ENCODE peak calls at places on chromosomes 6 and 20, in four cellular contexts. T, A, B and W are unnamed samples.

GRCh38 chr6:106519460-106520394 is 109.6 kb downstream of the RTN4IP1 start:
- DNase-seq in T (no peak), A (no peak), B (peak; percentile 98), W (peak; percentile 34)

GRCh38 chr20:50278684-50279531 is 88.3 kb downstream of the CEBPB start:
- DNase-seq in T (no peak), A (no peak), B (no peak), W (no peak)

GRCh38 chr6:99434702-99435530 is 9.8 kb upstream of the PNISR start:
- DNase-seq in T (no peak), A (no peak), B (peak; percentile 16), W (peak; percentile 24)

GRCh38 chr6:170087946-170088348 is 202.9 kb downstream of the DLL1 start:
- DNase-seq in T (no peak), A (peak; percentile 9), B (no peak), W (peak; percentile 80)

GRCh38 chr6:168200571-168201134 is 118.9 kb downstream of the DACT2 start:
- DNase-seq in T (no peak), A (no peak), B (no peak), W (no peak)

GRCh38 chr6:108751851-108752732 is 96.1 kb upstream of the ARMC2 start:
- DNase-seq in T (no peak), A (no peak), B (no peak), W (no peak)

GRCh38 chr6:149043476-149044130 is 273.9 kb upstream of the TAB2 start:
- DNase-seq in T (no peak), A (peak; percentile 73), B (no peak), W (no peak)

GRCh38 chr6:20845592-20845991 is 311.3 kb downstream of the CDKAL1 start:
- DNase-seq in T (no peak), A (no peak), B (no peak), W (no peak)

GRCh38 chr6:118923035-118923434 is 11.9 kb downstream of the MCM9 start:
- DNase-seq in T (no peak), A (no peak), B (no peak), W (no peak)

GRCh38 chr20:3163099-3164042 is 3.7 kb upstream of the FASTKD5 start:
- DNase-seq in T (no peak), A (no peak), B (no peak), W (no peak)

GRCh38 chr20:59159822-59160740 is 3.5 kb upstream of the ZNF831 start:
- DNase-seq in T (no peak), A (no peak), B (no peak), W (no peak)

GRCh38 chr6:147834377-147834776 is 325.9 kb downstream of the SAMD5 start:
- DNase-seq in T (no peak), A (no peak), B (no peak), W (no peak)

GRCh38 chr20:14536738-14537137 is 199.3 kb upstream of the FLRT3 start:
- DNase-seq in T (no peak), A (no peak), B (no peak), W (no peak)

DNA sequence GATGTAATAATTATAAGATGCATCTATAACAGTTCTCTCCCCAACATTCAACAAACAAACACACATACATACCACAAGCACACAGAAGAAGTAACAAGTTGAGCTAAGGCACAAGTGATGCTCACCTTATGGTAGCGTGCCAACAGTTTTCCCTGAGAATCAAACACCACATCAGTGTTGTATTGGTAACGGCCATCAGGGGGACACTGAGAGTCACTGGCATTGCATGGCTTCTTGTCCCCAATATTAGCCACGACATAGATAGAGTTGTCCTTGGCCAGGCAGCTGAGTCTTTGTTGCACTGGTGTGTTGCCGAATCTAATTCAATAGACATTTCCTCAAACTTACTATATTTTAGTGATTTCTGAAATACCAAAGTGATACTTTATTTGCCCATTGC is 14.8 kb upstream of the VNN1 start:
- DNase-seq in T (no peak), A (peak; percentile 16), B (no peak), W (no peak)
- TF ChIP-seq CTCF in T (no peak), A (peak; percentile 30), B (no peak), W (no peak)

DNA sequence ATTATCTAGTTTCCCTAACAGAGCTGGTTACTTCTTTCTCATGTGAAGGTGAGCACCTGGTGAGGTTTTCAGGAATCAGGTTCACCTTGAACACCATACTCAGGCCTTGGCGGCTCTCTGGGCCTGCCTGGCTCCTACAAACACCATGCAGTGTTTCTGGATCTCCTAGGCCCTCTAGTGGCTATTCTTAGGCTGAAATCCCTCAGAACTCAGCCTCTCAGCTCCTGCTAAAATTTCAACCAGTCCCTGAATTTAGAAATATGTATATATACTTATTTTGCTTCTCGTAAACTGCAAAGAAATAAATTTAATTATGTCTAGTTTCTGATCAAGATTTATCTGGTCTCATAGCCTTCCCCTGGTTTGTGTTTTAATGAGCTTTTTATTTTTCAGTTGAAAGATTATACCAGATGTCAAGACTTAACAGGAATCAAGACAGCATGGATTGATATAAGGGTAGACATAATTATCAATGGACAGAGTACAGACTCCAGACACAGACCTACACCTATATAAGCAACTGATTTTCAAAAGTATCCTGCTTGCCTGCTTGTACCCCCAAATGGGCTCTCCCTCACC is 55.9 kb downstream of the ANKEF1 start:
- DNase-seq in T (no peak), A (peak; percentile 39), B (peak; percentile 49), W (peak; percentile 20)
- TF ChIP-seq CTCF in T (no peak), A (peak; percentile 51), B (peak; percentile 89), W (peak; percentile 58)

GRCh38 chr6:136333824-136334464 is 44.3 kb upstream of the BCLAF1 start:
- DNase-seq in T (no peak), A (no peak), B (no peak), W (no peak)

GRCh38 chr6:136337606-136338005 is 48.0 kb upstream of the BCLAF1 start:
- DNase-seq in T (no peak), A (no peak), B (no peak), W (no peak)

GRCh38 chr6:136335736-136336362 is 46.2 kb upstream of the BCLAF1 start:
- DNase-seq in T (no peak), A (no peak), B (no peak), W (no peak)

GRCh38 chr6:136334465-136334846 is 44.8 kb upstream of the BCLAF1 start:
- DNase-seq in T (no peak), A (no peak), B (no peak), W (no peak)

DNA sequence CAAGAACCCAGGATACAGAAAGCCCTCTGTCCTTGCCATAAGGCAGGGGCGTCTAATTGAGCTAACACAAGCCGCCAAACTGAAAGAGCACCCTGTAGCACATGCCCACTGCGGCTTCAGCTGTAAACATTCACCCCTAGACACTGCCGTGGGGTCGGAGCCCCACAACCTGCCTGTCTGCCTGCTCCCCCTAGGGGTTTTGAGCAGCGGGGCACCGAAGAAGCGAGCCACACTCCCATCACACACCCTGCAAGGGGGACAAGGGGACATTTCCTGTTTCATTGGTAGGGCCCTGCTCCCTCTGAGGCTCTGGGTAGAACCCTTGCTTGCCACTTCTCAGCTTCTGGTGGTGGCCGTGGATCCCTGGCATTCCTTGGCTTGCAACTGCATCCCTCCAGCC is 45.2 kb upstream of the BCLAF1 start:
- DNase-seq in T (no peak), A (peak; percentile 59), B (no peak), W (no peak)
- TF ChIP-seq CTCF in T (peak; percentile 12), A (no peak), B (no peak), W (peak; percentile 18)

DNA sequence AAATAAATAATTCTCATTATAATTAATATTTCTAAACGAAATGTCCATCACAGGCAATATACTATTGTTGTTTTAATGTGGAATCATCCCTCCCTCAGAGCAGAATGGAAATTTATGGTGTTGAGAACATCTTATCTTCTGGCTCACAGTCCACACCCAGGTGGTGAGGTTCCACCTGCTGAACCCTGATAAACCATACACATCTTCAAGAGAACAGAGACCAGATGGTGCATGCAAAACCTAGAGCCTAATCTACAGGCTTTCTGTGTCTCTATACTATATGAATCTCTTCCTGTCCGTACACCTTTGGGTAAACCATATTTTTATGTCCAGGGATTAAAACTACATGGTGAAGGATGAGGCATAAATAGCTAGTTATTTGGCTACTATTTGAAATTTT is 52.3 kb upstream of the UFL1 start:
- DNase-seq in T (no peak), A (no peak), B (no peak), W (no peak)
- TF ChIP-seq CTCF in T (no peak), A (no peak), B (no peak), W (no peak)

DNA sequence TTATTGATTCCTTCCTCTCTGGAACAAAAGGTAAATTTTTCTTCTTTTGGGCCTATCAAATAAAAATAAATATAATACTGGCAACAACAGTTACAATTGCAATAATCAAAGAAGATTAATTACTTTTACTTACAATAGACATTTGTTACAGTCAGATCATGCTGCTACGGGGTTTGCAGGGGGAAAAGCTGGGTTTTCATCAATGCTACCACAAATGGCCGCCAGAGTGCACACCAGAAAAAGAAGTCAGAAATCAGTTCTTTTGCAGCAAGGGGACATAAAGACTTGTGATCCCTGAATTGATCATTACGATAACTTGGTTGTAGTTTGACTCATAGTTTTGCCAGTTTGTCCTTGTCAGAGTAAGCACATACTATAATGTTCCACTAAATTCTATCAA is 714.5 kb upstream of the EYS start:
- DNase-seq in T (no peak), A (peak; percentile 18), B (no peak), W (no peak)
- TF ChIP-seq CTCF in T (peak; percentile 37), A (no peak), B (peak; percentile 57), W (peak; percentile 6)

DNA sequence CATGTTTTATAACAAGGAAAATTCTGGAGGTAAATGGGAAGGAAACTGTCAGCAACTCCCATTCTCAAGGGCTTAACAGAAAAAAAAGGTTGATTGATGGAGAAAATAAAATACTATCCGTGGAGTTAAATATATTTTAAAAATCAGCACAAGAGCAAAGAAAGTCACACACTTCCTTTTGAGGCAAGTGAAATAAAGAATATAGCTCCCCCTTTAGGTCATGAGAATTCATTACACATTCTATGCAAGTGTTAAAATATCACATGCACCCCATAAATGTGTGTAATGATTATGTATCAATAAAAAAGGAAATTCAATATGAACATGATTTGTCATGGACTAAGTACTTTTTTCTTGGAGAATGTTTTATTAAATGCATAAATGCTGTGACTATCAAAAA is 349.2 kb downstream of the TPBG start:
- DNase-seq in T (no peak), A (no peak), B (no peak), W (peak; percentile 32)
- TF ChIP-seq CTCF in T (peak; percentile 57), A (peak; percentile 45), B (no peak), W (peak; percentile 42)

GRCh38 chr20:1119524-1119923 is 1.1 kb downstream of the PSMF1 start:
- DNase-seq in T (no peak), A (no peak), B (no peak), W (no peak)
- TF ChIP-seq CTCF in T (no peak), A (no peak), B (no peak), W (no peak)

DNA sequence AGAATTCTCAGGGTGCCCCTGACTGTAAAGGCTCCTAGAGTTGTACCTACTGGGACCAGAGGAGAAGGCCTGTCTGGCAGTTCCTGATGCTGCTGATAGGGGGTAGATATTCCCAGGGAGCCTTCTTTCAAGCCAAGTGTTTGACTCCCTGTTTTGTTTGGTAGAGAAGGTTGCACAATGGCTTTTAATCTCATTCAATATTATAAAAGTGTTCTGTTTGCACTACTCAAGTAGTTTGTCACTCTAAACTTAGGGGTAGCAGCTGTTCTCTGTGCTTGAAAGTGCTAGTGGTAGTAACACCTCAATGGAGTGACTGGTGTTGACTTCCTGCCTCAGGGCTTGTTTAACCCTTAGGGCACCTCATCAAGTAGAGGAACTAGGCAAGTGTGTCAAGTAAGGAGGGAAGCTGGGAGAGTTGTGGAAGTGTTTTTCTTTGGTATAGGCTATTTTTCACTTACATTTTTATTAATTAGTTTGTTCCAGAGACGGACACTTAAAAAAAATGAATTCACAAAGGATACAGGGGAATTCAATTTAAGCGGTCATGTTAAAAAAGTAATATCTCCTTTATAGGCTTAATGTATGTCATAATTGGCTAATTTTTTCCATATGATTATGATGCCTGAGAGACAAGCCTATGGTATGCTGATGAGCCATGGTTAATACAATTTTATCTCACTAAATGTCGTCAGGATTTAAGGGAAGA is 38.1 kb downstream of the BICRAL start:
- DNase-seq in T (no peak), A (no peak), B (no peak), W (no peak)
- TF ChIP-seq CTCF in T (no peak), A (no peak), B (no peak), W (no peak)

GRCh38 chr20:63732118-63733095 is 4.1 kb upstream of the LIME1 start:
- DNase-seq in T (no peak), A (no peak), B (no peak), W (no peak)
- TF ChIP-seq CTCF in T (no peak), A (no peak), B (no peak), W (no peak)